ENCODE peak calls at places on chromosome 2, in four cellular contexts. K is ascending aorta, X is lower lobe of right lung, W is OCI-LY7. I is an unnamed sample. For H3K4me1, the result is how much of the 10 kb centered on the place peaks cover.

GRCh38 chr2:88177556-88177955 is 7.4 kb downstream of the THNSL2 start:
- DNase-seq in K (no peak), W (no peak), X (no peak), I (no peak)

GRCh38 chr2:120239488-120240287 is 13.0 kb upstream of the RALB start:
- DNase-seq in W (no peak), K (peak), X (no peak), I (peak)

GRCh38 chr2:180871649-180872048 is 108.8 kb upstream of the UBE2E3 start:
- DNase-seq in W (no peak), K (no peak), X (no peak), I (no peak)

GRCh38 chr2:219912530-219912929 is 285.1 kb downstream of the SLC4A3 start:
- DNase-seq in K (no peak), W (no peak), X (no peak), I (no peak)

GRCh38 chr2:190846746-190847145 is 33.9 kb upstream of the GLS start:
- DNase-seq in X (no peak), K (no peak), W (no peak), I (no peak)

GRCh38 chr2:160269803-160270570 is 69.9 kb upstream of the ITGB6 start:
- DNase-seq in X (peak), K (peak), W (no peak), I (peak)

GRCh38 chr2:241458687-241459086 is 49.7 kb downstream of the STK25 start:
- DNase-seq in W (no peak), K (no peak), X (no peak), I (no peak)

GRCh38 chr2:192195548-192196418 is 1.1 kb upstream of the TMEFF2 start:
- DNase-seq in K (no peak), W (no peak), X (peak), I (peak)

GRCh38 chr2:23940262-23940975 is at the start of gene UBXN2A:
- DNase-seq in K (peak), W (peak), X (peak), I (peak)

GRCh38 chr2:36562245-36562644 is 35.7 kb downstream of the FEZ2 start:
- DNase-seq in W (no peak), K (no peak), X (no peak), I (no peak)

GRCh38 chr2:174892546-174892945 is 112.6 kb downstream of the CHN1 start:
- DNase-seq in X (no peak), K (no peak), W (no peak), I (no peak)

GRCh38 chr2:174971868-174972781 is 33.1 kb downstream of the CHN1 start:
- DNase-seq in X (no peak), K (no peak), W (no peak), I (no peak)

GRCh38 chr2:127479219-127479825 is 47.0 kb downstream of the IWS1 start:
- DNase-seq in W (peak), X (no peak), K (no peak), I (no peak)

GRCh38 chr2:42828487-42829416 is 36.4 kb upstream of the HAAO start:
- DNase-seq in X (peak), K (no peak), W (peak), I (peak)
- TF ChIP-seq CTCF in X (peak), K (peak), W (peak), I (peak)

GRCh38 chr2:42907835-42908234 is 115.5 kb upstream of the HAAO start:
- DNase-seq in K (no peak), W (no peak), X (no peak), I (no peak)

GRCh38 chr2:42908538-42909200 is 116.3 kb upstream of the HAAO start:
- DNase-seq in K (no peak), W (no peak), X (no peak), I (no peak)

GRCh38 chr2:42910657-42911405 is 118.4 kb upstream of the HAAO start:
- DNase-seq in X (no peak), W (no peak), K (no peak), I (no peak)

GRCh38 chr2:42906557-42907380 is 114.4 kb upstream of the HAAO start:
- DNase-seq in W (no peak), K (no peak), X (no peak), I (peak)

DNA sequence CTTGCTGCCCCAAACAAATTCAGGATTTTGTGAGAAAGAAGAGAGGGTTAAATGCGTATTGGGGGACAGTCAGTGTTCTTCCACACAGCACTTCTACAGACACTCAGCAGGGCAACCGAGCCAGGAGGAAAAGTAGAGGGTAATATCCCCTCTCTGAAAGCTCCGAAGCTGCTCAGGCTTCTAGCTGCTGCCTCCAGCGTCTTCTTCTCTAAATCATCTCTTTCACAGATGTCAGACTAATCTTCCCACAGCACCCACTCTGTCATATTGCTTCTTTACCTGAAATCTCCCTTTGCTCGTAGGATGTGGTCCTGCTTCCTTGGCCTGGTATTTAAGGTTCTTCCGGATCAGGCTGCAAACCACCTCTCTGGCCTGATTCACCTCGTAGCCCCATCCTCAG is 117.6 kb upstream of the HAAO start:
- DNase-seq in X (no peak), W (no peak), K (no peak), I (no peak)
- H3K4me1 ChIP-seq in X (half or more), W (under half), K (half or more), I (under half)

GRCh38 chr2:234818937-234819336 is 132.9 kb upstream of the SH3BP4 start:
- DNase-seq in X (no peak), W (no peak), K (no peak), I (no peak)
- TF ChIP-seq CTCF in X (no peak), W (no peak), K (no peak), I (no peak)

DNA sequence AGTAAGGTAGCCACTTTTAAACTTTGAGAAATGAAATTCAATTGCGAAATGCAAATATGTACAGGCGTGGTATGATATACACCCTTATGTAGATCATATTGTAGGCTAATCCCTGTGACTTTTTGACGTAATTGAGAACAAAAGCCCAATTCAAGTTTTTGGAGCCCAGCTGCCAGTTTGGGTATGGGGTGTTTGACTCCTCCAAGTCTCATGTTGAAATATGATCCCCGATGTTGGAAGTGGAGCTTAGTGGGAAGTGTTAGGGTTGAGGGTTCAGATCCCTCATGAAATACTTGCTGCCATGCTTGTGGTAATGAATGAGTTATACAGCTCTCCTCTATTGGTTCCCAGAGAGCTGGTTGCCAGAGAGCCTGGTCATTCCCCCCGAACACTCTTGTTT is 1666.8 kb downstream of the SUCLG1 start:
- DNase-seq in X (no peak), W (no peak), K (no peak), I (no peak)
- H3K4me1 ChIP-seq in X (under half), W (under half), K (under half), I (under half)

I was measured in kidney.